ENCODE peak calls at places on chromosomes 1 and 21, in five cellular contexts. One of them, this sample, is unnamed. For H3K4me1, the result is how much of the 10 kb centered on the place peaks cover.

GRCh38 chr1:153542956-153543737 is 2.4 kb upstream of the S100A5 start:
- DNase-seq in ovary: no peak
- DNase-seq in mammary epithelial cell: no peak
- DNase-seq in lower lobe of right lung: no peak
- DNase-seq in tibial nerve: no peak
- DNase-seq in this sample: no peak

GRCh38 chr1:17101261-17101660 is 18.0 kb downstream of the PADI2 start:
- DNase-seq in tibial nerve: no peak
- DNase-seq in lower lobe of right lung: no peak
- DNase-seq in ovary: no peak
- DNase-seq in mammary epithelial cell: no peak
- DNase-seq in this sample: no peak

GRCh38 chr1:25360596-25361581 is 22.8 kb downstream of the TMEM50A start:
- DNase-seq in mammary epithelial cell: peak
- DNase-seq in ovary: no peak
- DNase-seq in lower lobe of right lung: no peak
- DNase-seq in tibial nerve: no peak
- DNase-seq in this sample: no peak

GRCh38 chr1:4046836-4047461 is 146.9 kb upstream of the C1orf174 start:
- DNase-seq in tibial nerve: no peak
- DNase-seq in lower lobe of right lung: no peak
- DNase-seq in ovary: no peak
- DNase-seq in mammary epithelial cell: no peak
- DNase-seq in this sample: no peak

GRCh38 chr1:84973493-84974334 is 23.2 kb downstream of the MCOLN2 start:
- DNase-seq in mammary epithelial cell: no peak
- DNase-seq in lower lobe of right lung: no peak
- DNase-seq in tibial nerve: no peak
- DNase-seq in ovary: no peak
- DNase-seq in this sample: no peak

GRCh38 chr1:87678221-87678715 is 349.6 kb downstream of the LMO4 start:
- DNase-seq in tibial nerve: no peak
- DNase-seq in mammary epithelial cell: no peak
- DNase-seq in ovary: no peak
- DNase-seq in lower lobe of right lung: no peak
- DNase-seq in this sample: no peak

GRCh38 chr1:112956503-112957132 is 622 bp upstream of the SLC16A1 start:
- DNase-seq in lower lobe of right lung: peak
- DNase-seq in mammary epithelial cell: peak
- DNase-seq in ovary: no peak
- DNase-seq in tibial nerve: no peak
- DNase-seq in this sample: peak

GRCh38 chr1:15958111-15958510 is 17.8 kb downstream of the ZBTB17 start:
- DNase-seq in tibial nerve: peak
- DNase-seq in lower lobe of right lung: no peak
- DNase-seq in ovary: no peak
- DNase-seq in mammary epithelial cell: no peak
- DNase-seq in this sample: no peak

GRCh38 chr1:202155478-202156021 is 4.9 kb downstream of the PTPN7 start:
- DNase-seq in lower lobe of right lung: peak
- DNase-seq in ovary: no peak
- DNase-seq in mammary epithelial cell: peak
- DNase-seq in tibial nerve: no peak
- DNase-seq in this sample: no peak

GRCh38 chr1:109619655-109620395 is at the start of gene AMPD2:
- DNase-seq in lower lobe of right lung: peak
- DNase-seq in mammary epithelial cell: peak
- DNase-seq in ovary: peak
- DNase-seq in tibial nerve: peak
- DNase-seq in this sample: peak

GRCh38 chr1:77558591-77559164 is 123.8 kb downstream of the ZZZ3 start:
- DNase-seq in mammary epithelial cell: no peak
- DNase-seq in tibial nerve: no peak
- DNase-seq in lower lobe of right lung: no peak
- DNase-seq in ovary: no peak
- DNase-seq in this sample: no peak

GRCh38 chr1:32073387-32074229 is 869 bp downstream of the TMEM39B start:
- DNase-seq in tibial nerve: no peak
- DNase-seq in ovary: no peak
- DNase-seq in lower lobe of right lung: no peak
- DNase-seq in mammary epithelial cell: no peak
- DNase-seq in this sample: no peak

GRCh38 chr1:106960412-106960811 is 96.1 kb upstream of the PRMT6 start:
- DNase-seq in mammary epithelial cell: no peak
- DNase-seq in tibial nerve: no peak
- DNase-seq in ovary: no peak
- DNase-seq in lower lobe of right lung: no peak
- DNase-seq in this sample: no peak

GRCh38 chr1:226635456-226635941 is 86.9 kb downstream of the STUM start:
- DNase-seq in ovary: no peak
- DNase-seq in tibial nerve: no peak
- DNase-seq in lower lobe of right lung: peak
- DNase-seq in mammary epithelial cell: peak
- DNase-seq in this sample: peak

GRCh38 chr1:241311056-241311746 is 45.8 kb downstream of the RGS7 start:
- DNase-seq in tibial nerve: no peak
- DNase-seq in lower lobe of right lung: no peak
- DNase-seq in mammary epithelial cell: no peak
- DNase-seq in ovary: no peak
- DNase-seq in this sample: no peak

GRCh38 chr21:16159213-16159970 is 429.6 kb downstream of the USP25 start:
- DNase-seq in ovary: no peak
- DNase-seq in mammary epithelial cell: no peak
- DNase-seq in lower lobe of right lung: no peak
- DNase-seq in tibial nerve: no peak
- DNase-seq in this sample: no peak

GRCh38 chr1:194709439-194709838 is 1523.0 kb upstream of the B3GALT2 start:
- DNase-seq in tibial nerve: no peak
- DNase-seq in ovary: no peak
- DNase-seq in mammary epithelial cell: no peak
- DNase-seq in lower lobe of right lung: no peak
- DNase-seq in this sample: no peak

GRCh38 chr1:46081620-46082019 is 50.8 kb downstream of the PIK3R3 start:
- DNase-seq in lower lobe of right lung: no peak
- DNase-seq in ovary: no peak
- DNase-seq in tibial nerve: no peak
- DNase-seq in mammary epithelial cell: no peak
- DNase-seq in this sample: no peak

GRCh38 chr1:114468710-114469468 is 42.1 kb downstream of the TRIM33 start:
- DNase-seq in lower lobe of right lung: no peak
- DNase-seq in mammary epithelial cell: peak
- DNase-seq in ovary: no peak
- DNase-seq in tibial nerve: no peak
- DNase-seq in this sample: no peak

GRCh38 chr1:29549001-29549400 is 312.7 kb downstream of the PTPRU start:
- DNase-seq in mammary epithelial cell: no peak
- DNase-seq in lower lobe of right lung: no peak
- DNase-seq in ovary: no peak
- DNase-seq in tibial nerve: no peak
- DNase-seq in this sample: peak

GRCh38 chr1:37410815-37411214 is 63.6 kb upstream of the ZC3H12A start:
- DNase-seq in mammary epithelial cell: peak
- DNase-seq in ovary: no peak
- DNase-seq in lower lobe of right lung: no peak
- DNase-seq in tibial nerve: no peak
- DNase-seq in this sample: no peak

GRCh38 chr1:115074839-115075534 is 14.3 kb downstream of the TSPAN2 start:
- DNase-seq in mammary epithelial cell: no peak
- DNase-seq in tibial nerve: no peak
- DNase-seq in ovary: no peak
- DNase-seq in lower lobe of right lung: no peak
- DNase-seq in this sample: no peak

GRCh38 chr1:150332651-150333290 is 11.4 kb downstream of the PRPF3 start:
- DNase-seq in mammary epithelial cell: no peak
- DNase-seq in tibial nerve: no peak
- DNase-seq in lower lobe of right lung: no peak
- DNase-seq in ovary: no peak
- DNase-seq in this sample: no peak

GRCh38 chr1:27621067-27621920 is 13.7 kb downstream of the FGR start:
- DNase-seq in lower lobe of right lung: no peak
- DNase-seq in ovary: no peak
- DNase-seq in tibial nerve: no peak
- DNase-seq in mammary epithelial cell: peak
- DNase-seq in this sample: no peak

DNA sequence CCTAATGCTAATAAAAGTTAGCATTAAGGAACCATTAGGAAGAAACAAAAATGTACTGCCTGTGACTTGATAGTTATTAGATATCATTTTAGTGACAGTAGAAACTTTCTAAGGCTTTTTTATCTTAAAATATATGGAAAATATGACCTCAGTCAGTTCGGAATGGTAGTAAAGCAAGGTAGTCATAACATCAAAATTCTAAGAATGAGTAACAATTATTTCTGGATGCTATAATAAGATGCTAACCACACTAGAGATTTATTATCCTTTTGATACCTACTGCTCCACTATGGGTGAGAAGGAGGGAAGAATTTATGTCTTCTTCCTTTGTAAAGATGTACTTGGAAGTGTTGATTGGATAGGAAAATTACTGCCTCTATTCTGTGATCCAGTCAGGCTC is 8.7 kb downstream of the FMN2 start:
- DNase-seq in lower lobe of right lung: no peak
- DNase-seq in ovary: no peak
- DNase-seq in tibial nerve: no peak
- DNase-seq in mammary epithelial cell: no peak
- DNase-seq in this sample: no peak
- H3K4me1 ChIP-seq in lower lobe of right lung: under half
- H3K4me1 ChIP-seq in ovary: under half
- H3K4me1 ChIP-seq in tibial nerve: under half
- H3K4me1 ChIP-seq in mammary epithelial cell: under half
- H3K4me1 ChIP-seq in this sample: half or more

GRCh38 chr1:205043866-205044265 is 854 bp downstream of the CNTN2 start:
- DNase-seq in mammary epithelial cell: no peak
- DNase-seq in tibial nerve: no peak
- DNase-seq in lower lobe of right lung: no peak
- DNase-seq in ovary: no peak
- DNase-seq in this sample: no peak

GRCh38 chr1:205044745-205045144 is 1.7 kb downstream of the CNTN2 start:
- DNase-seq in mammary epithelial cell: no peak
- DNase-seq in lower lobe of right lung: no peak
- DNase-seq in tibial nerve: no peak
- DNase-seq in ovary: no peak
- DNase-seq in this sample: no peak

GRCh38 chr1:205046870-205047269 is 3.9 kb downstream of the CNTN2 start:
- DNase-seq in lower lobe of right lung: no peak
- DNase-seq in mammary epithelial cell: no peak
- DNase-seq in tibial nerve: no peak
- DNase-seq in ovary: no peak
- DNase-seq in this sample: no peak

GRCh38 chr1:205042911-205043806 is at the start of gene CNTN2:
- DNase-seq in ovary: no peak
- DNase-seq in lower lobe of right lung: no peak
- DNase-seq in tibial nerve: no peak
- DNase-seq in mammary epithelial cell: no peak
- DNase-seq in this sample: no peak

GRCh38 chr1:205045146-205045545 is 2.1 kb downstream of the CNTN2 start:
- DNase-seq in ovary: no peak
- DNase-seq in lower lobe of right lung: no peak
- DNase-seq in mammary epithelial cell: no peak
- DNase-seq in tibial nerve: no peak
- DNase-seq in this sample: no peak
- H3K4me1 ChIP-seq in ovary: under half
- H3K4me1 ChIP-seq in lower lobe of right lung: under half
- H3K4me1 ChIP-seq in mammary epithelial cell: under half
- H3K4me1 ChIP-seq in tibial nerve: under half
- H3K4me1 ChIP-seq in this sample: under half

GRCh38 chr1:39142394-39143060 is 62.0 kb upstream of the MACF1 start:
- DNase-seq in mammary epithelial cell: peak
- DNase-seq in lower lobe of right lung: peak
- DNase-seq in ovary: no peak
- DNase-seq in tibial nerve: no peak
- DNase-seq in this sample: no peak
- H3K4me1 ChIP-seq in mammary epithelial cell: half or more
- H3K4me1 ChIP-seq in lower lobe of right lung: under half
- H3K4me1 ChIP-seq in ovary: under half
- H3K4me1 ChIP-seq in tibial nerve: under half
- H3K4me1 ChIP-seq in this sample: under half

GRCh38 chr1:86504895-86505625 is 36.3 kb downstream of the CLCA1 start:
- DNase-seq in tibial nerve: no peak
- DNase-seq in ovary: no peak
- DNase-seq in mammary epithelial cell: no peak
- DNase-seq in lower lobe of right lung: no peak
- DNase-seq in this sample: no peak
- H3K4me1 ChIP-seq in tibial nerve: under half
- H3K4me1 ChIP-seq in ovary: under half
- H3K4me1 ChIP-seq in mammary epithelial cell: under half
- H3K4me1 ChIP-seq in lower lobe of right lung: under half
- H3K4me1 ChIP-seq in this sample: half or more

GRCh38 chr1:172638885-172639831 is 19.7 kb upstream of the FASLG start:
- DNase-seq in ovary: no peak
- DNase-seq in mammary epithelial cell: peak
- DNase-seq in tibial nerve: no peak
- DNase-seq in lower lobe of right lung: no peak
- DNase-seq in this sample: no peak

GRCh38 chr1:172641492-172641891 is 17.4 kb upstream of the FASLG start:
- DNase-seq in mammary epithelial cell: no peak
- DNase-seq in tibial nerve: no peak
- DNase-seq in ovary: no peak
- DNase-seq in lower lobe of right lung: no peak
- DNase-seq in this sample: no peak

GRCh38 chr1:172640146-172640545 is 18.8 kb upstream of the FASLG start:
- DNase-seq in lower lobe of right lung: no peak
- DNase-seq in tibial nerve: no peak
- DNase-seq in mammary epithelial cell: no peak
- DNase-seq in ovary: no peak
- DNase-seq in this sample: no peak

GRCh38 chr1:172646653-172647052 is 12.2 kb upstream of the FASLG start:
- DNase-seq in mammary epithelial cell: no peak
- DNase-seq in lower lobe of right lung: no peak
- DNase-seq in ovary: no peak
- DNase-seq in tibial nerve: no peak
- DNase-seq in this sample: no peak

DNA sequence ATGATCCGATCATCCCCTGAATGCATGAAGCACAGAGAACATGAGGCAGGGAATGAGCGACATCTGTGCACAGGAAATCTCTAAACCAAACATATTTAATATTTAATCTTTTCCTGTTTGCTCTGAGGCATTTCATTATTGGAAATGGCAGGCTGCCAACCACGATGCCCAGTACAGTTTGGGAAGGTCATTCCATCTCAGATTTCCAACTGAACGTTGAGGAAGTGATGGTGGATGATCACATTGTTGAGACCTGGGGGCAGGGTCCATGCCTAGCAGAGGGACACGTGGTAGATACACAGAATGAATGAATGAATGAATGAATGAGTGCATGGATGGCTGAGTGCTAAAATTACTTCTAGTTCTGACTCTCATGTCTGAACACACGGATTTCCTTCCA is 15.9 kb upstream of the FASLG start:
- DNase-seq in ovary: no peak
- DNase-seq in tibial nerve: no peak
- DNase-seq in lower lobe of right lung: no peak
- DNase-seq in mammary epithelial cell: no peak
- DNase-seq in this sample: no peak
- H3K4me1 ChIP-seq in ovary: under half
- H3K4me1 ChIP-seq in tibial nerve: under half
- H3K4me1 ChIP-seq in lower lobe of right lung: under half
- H3K4me1 ChIP-seq in mammary epithelial cell: under half
- H3K4me1 ChIP-seq in this sample: under half

This sample was measured in sigmoid colon.